ENCODE peak calls at places on chromosomes 7 and 10, in ten cellular contexts. One of them, this sample, is unnamed.

GRCh38 chr10:106815427-106816043 is 349.0 kb downstream of the SORCS1 start:
- ATAC-seq in stimulated activated naive CD8-positive, alpha-beta T cell treated with anti-CD3 and anti-CD28 coated beads, Interleukin-15, Interleukin-2, amounts not matched to agents 100 U/mL and 50 U/mL, for 24 hours: no peak
- ATAC-seq in foreskin keratinocyte: no peak
- ATAC-seq in activated T-cell treated with anti-CD3 and anti-CD28 coated beads, Interleukin-2, amount 50 U/mL, for 72 hours: no peak
- ATAC-seq in upper lobe of left lung: no peak
- ATAC-seq in left cardiac atrium: no peak
- ATAC-seq in A549: no peak
- ATAC-seq in mucosa of descending colon: no peak
- ATAC-seq in psoas muscle: no peak
- ATAC-seq in gastroesophageal sphincter: no peak
- ATAC-seq in this sample: no peak

GRCh38 chr7:20352573-20353304 is 22.0 kb downstream of the ITGB8 start:
- ATAC-seq in stimulated activated naive CD8-positive, alpha-beta T cell treated with anti-CD3 and anti-CD28 coated beads, Interleukin-15, Interleukin-2, amounts not matched to agents 100 U/mL and 50 U/mL, for 24 hours: no peak
- ATAC-seq in foreskin keratinocyte: peak; percentile 95
- ATAC-seq in activated T-cell treated with anti-CD3 and anti-CD28 coated beads, Interleukin-2, amount 50 U/mL, for 72 hours: no peak
- ATAC-seq in upper lobe of left lung: no peak
- ATAC-seq in left cardiac atrium: peak; percentile 23
- ATAC-seq in A549: peak; percentile 98
- ATAC-seq in mucosa of descending colon: peak; percentile 66
- ATAC-seq in psoas muscle: no peak
- ATAC-seq in gastroesophageal sphincter: peak; percentile 25
- ATAC-seq in this sample: no peak

GRCh38 chr7:117152213-117153007 is 170.4 kb downstream of the WNT2 start:
- ATAC-seq in stimulated activated naive CD8-positive, alpha-beta T cell treated with anti-CD3 and anti-CD28 coated beads, Interleukin-15, Interleukin-2, amounts not matched to agents 100 U/mL and 50 U/mL, for 24 hours: no peak
- ATAC-seq in foreskin keratinocyte: no peak
- ATAC-seq in activated T-cell treated with anti-CD3 and anti-CD28 coated beads, Interleukin-2, amount 50 U/mL, for 72 hours: no peak
- ATAC-seq in upper lobe of left lung: no peak
- ATAC-seq in left cardiac atrium: peak; percentile 80
- ATAC-seq in A549: no peak
- ATAC-seq in mucosa of descending colon: no peak
- ATAC-seq in psoas muscle: peak; percentile 73
- ATAC-seq in gastroesophageal sphincter: no peak
- ATAC-seq in this sample: no peak

GRCh38 chr10:77887631-77888355 is 38.8 kb downstream of the DLG5 start:
- ATAC-seq in stimulated activated naive CD8-positive, alpha-beta T cell treated with anti-CD3 and anti-CD28 coated beads, Interleukin-15, Interleukin-2, amounts not matched to agents 100 U/mL and 50 U/mL, for 24 hours: no peak
- ATAC-seq in foreskin keratinocyte: no peak
- ATAC-seq in activated T-cell treated with anti-CD3 and anti-CD28 coated beads, Interleukin-2, amount 50 U/mL, for 72 hours: no peak
- ATAC-seq in upper lobe of left lung: no peak
- ATAC-seq in left cardiac atrium: no peak
- ATAC-seq in A549: no peak
- ATAC-seq in mucosa of descending colon: peak; percentile 17
- ATAC-seq in psoas muscle: no peak
- ATAC-seq in gastroesophageal sphincter: peak; percentile 58
- ATAC-seq in this sample: no peak

GRCh38 chr7:139682136-139683013 is 95.4 kb downstream of the HIPK2 start:
- ATAC-seq in stimulated activated naive CD8-positive, alpha-beta T cell treated with anti-CD3 and anti-CD28 coated beads, Interleukin-15, Interleukin-2, amounts not matched to agents 100 U/mL and 50 U/mL, for 24 hours: peak; percentile 83
- ATAC-seq in foreskin keratinocyte: peak; percentile 87
- ATAC-seq in activated T-cell treated with anti-CD3 and anti-CD28 coated beads, Interleukin-2, amount 50 U/mL, for 72 hours: peak; percentile 80
- ATAC-seq in upper lobe of left lung: peak; percentile 50
- ATAC-seq in left cardiac atrium: peak; percentile 20
- ATAC-seq in A549: peak; percentile 52
- ATAC-seq in mucosa of descending colon: peak; percentile 43
- ATAC-seq in psoas muscle: peak; percentile 22
- ATAC-seq in gastroesophageal sphincter: no peak
- ATAC-seq in this sample: peak; percentile 72

GRCh38 chr10:111410740-111411139 is 333.9 kb downstream of the ADRA2A start:
- ATAC-seq in stimulated activated naive CD8-positive, alpha-beta T cell treated with anti-CD3 and anti-CD28 coated beads, Interleukin-15, Interleukin-2, amounts not matched to agents 100 U/mL and 50 U/mL, for 24 hours: no peak
- ATAC-seq in foreskin keratinocyte: peak; percentile 99
- ATAC-seq in activated T-cell treated with anti-CD3 and anti-CD28 coated beads, Interleukin-2, amount 50 U/mL, for 72 hours: no peak
- ATAC-seq in upper lobe of left lung: no peak
- ATAC-seq in left cardiac atrium: no peak
- ATAC-seq in A549: no peak
- ATAC-seq in mucosa of descending colon: no peak
- ATAC-seq in psoas muscle: no peak
- ATAC-seq in gastroesophageal sphincter: no peak
- ATAC-seq in this sample: no peak

GRCh38 chr10:118102116-118102515 is 55.4 kb upstream of the RAB11FIP2 start:
- ATAC-seq in stimulated activated naive CD8-positive, alpha-beta T cell treated with anti-CD3 and anti-CD28 coated beads, Interleukin-15, Interleukin-2, amounts not matched to agents 100 U/mL and 50 U/mL, for 24 hours: no peak
- ATAC-seq in foreskin keratinocyte: no peak
- ATAC-seq in activated T-cell treated with anti-CD3 and anti-CD28 coated beads, Interleukin-2, amount 50 U/mL, for 72 hours: no peak
- ATAC-seq in upper lobe of left lung: no peak
- ATAC-seq in left cardiac atrium: no peak
- ATAC-seq in A549: no peak
- ATAC-seq in mucosa of descending colon: no peak
- ATAC-seq in psoas muscle: no peak
- ATAC-seq in gastroesophageal sphincter: no peak
- ATAC-seq in this sample: no peak

GRCh38 chr10:75782463-75783248 is 351.2 kb downstream of the LRMDA start:
- ATAC-seq in stimulated activated naive CD8-positive, alpha-beta T cell treated with anti-CD3 and anti-CD28 coated beads, Interleukin-15, Interleukin-2, amounts not matched to agents 100 U/mL and 50 U/mL, for 24 hours: no peak
- ATAC-seq in foreskin keratinocyte: no peak
- ATAC-seq in activated T-cell treated with anti-CD3 and anti-CD28 coated beads, Interleukin-2, amount 50 U/mL, for 72 hours: no peak
- ATAC-seq in upper lobe of left lung: no peak
- ATAC-seq in left cardiac atrium: no peak
- ATAC-seq in A549: no peak
- ATAC-seq in mucosa of descending colon: no peak
- ATAC-seq in psoas muscle: no peak
- ATAC-seq in gastroesophageal sphincter: no peak
- ATAC-seq in this sample: no peak

GRCh38 chr10:110044681-110045080 is 36.9 kb downstream of the ADD3 start:
- ATAC-seq in stimulated activated naive CD8-positive, alpha-beta T cell treated with anti-CD3 and anti-CD28 coated beads, Interleukin-15, Interleukin-2, amounts not matched to agents 100 U/mL and 50 U/mL, for 24 hours: no peak
- ATAC-seq in foreskin keratinocyte: no peak
- ATAC-seq in activated T-cell treated with anti-CD3 and anti-CD28 coated beads, Interleukin-2, amount 50 U/mL, for 72 hours: no peak
- ATAC-seq in upper lobe of left lung: no peak
- ATAC-seq in left cardiac atrium: no peak
- ATAC-seq in A549: no peak
- ATAC-seq in mucosa of descending colon: no peak
- ATAC-seq in psoas muscle: no peak
- ATAC-seq in gastroesophageal sphincter: no peak
- ATAC-seq in this sample: no peak

GRCh38 chr10:103716206-103717160 is 138.9 kb downstream of the SH3PXD2A start:
- ATAC-seq in stimulated activated naive CD8-positive, alpha-beta T cell treated with anti-CD3 and anti-CD28 coated beads, Interleukin-15, Interleukin-2, amounts not matched to agents 100 U/mL and 50 U/mL, for 24 hours: no peak
- ATAC-seq in foreskin keratinocyte: peak; percentile 47
- ATAC-seq in activated T-cell treated with anti-CD3 and anti-CD28 coated beads, Interleukin-2, amount 50 U/mL, for 72 hours: no peak
- ATAC-seq in upper lobe of left lung: no peak
- ATAC-seq in left cardiac atrium: no peak
- ATAC-seq in A549: no peak
- ATAC-seq in mucosa of descending colon: peak; percentile 76
- ATAC-seq in psoas muscle: no peak
- ATAC-seq in gastroesophageal sphincter: no peak
- ATAC-seq in this sample: no peak

GRCh38 chr7:124667312-124667711 is 98.3 kb downstream of the GPR37 start:
- ATAC-seq in stimulated activated naive CD8-positive, alpha-beta T cell treated with anti-CD3 and anti-CD28 coated beads, Interleukin-15, Interleukin-2, amounts not matched to agents 100 U/mL and 50 U/mL, for 24 hours: no peak
- ATAC-seq in foreskin keratinocyte: no peak
- ATAC-seq in activated T-cell treated with anti-CD3 and anti-CD28 coated beads, Interleukin-2, amount 50 U/mL, for 72 hours: no peak
- ATAC-seq in upper lobe of left lung: no peak
- ATAC-seq in left cardiac atrium: no peak
- ATAC-seq in A549: no peak
- ATAC-seq in mucosa of descending colon: no peak
- ATAC-seq in psoas muscle: peak; percentile 42
- ATAC-seq in gastroesophageal sphincter: no peak
- ATAC-seq in this sample: no peak

GRCh38 chr7:80659120-80660055 is 20.9 kb downstream of the CD36 start:
- ATAC-seq in stimulated activated naive CD8-positive, alpha-beta T cell treated with anti-CD3 and anti-CD28 coated beads, Interleukin-15, Interleukin-2, amounts not matched to agents 100 U/mL and 50 U/mL, for 24 hours: no peak
- ATAC-seq in foreskin keratinocyte: no peak
- ATAC-seq in activated T-cell treated with anti-CD3 and anti-CD28 coated beads, Interleukin-2, amount 50 U/mL, for 72 hours: no peak
- ATAC-seq in upper lobe of left lung: no peak
- ATAC-seq in left cardiac atrium: peak; percentile 35
- ATAC-seq in A549: peak; percentile 47
- ATAC-seq in mucosa of descending colon: peak; percentile 34
- ATAC-seq in psoas muscle: peak; percentile 52
- ATAC-seq in gastroesophageal sphincter: no peak
- ATAC-seq in this sample: no peak

GRCh38 chr7:131529179-131529578 is 27.2 kb downstream of the PODXL start:
- ATAC-seq in stimulated activated naive CD8-positive, alpha-beta T cell treated with anti-CD3 and anti-CD28 coated beads, Interleukin-15, Interleukin-2, amounts not matched to agents 100 U/mL and 50 U/mL, for 24 hours: no peak
- ATAC-seq in foreskin keratinocyte: no peak
- ATAC-seq in activated T-cell treated with anti-CD3 and anti-CD28 coated beads, Interleukin-2, amount 50 U/mL, for 72 hours: no peak
- ATAC-seq in upper lobe of left lung: no peak
- ATAC-seq in left cardiac atrium: no peak
- ATAC-seq in A549: no peak
- ATAC-seq in mucosa of descending colon: no peak
- ATAC-seq in psoas muscle: no peak
- ATAC-seq in gastroesophageal sphincter: no peak
- ATAC-seq in this sample: no peak

GRCh38 chr10:28375399-28376354 is 72.8 kb upstream of the MPP7 start:
- ATAC-seq in stimulated activated naive CD8-positive, alpha-beta T cell treated with anti-CD3 and anti-CD28 coated beads, Interleukin-15, Interleukin-2, amounts not matched to agents 100 U/mL and 50 U/mL, for 24 hours: no peak
- ATAC-seq in foreskin keratinocyte: peak; percentile 81
- ATAC-seq in activated T-cell treated with anti-CD3 and anti-CD28 coated beads, Interleukin-2, amount 50 U/mL, for 72 hours: no peak
- ATAC-seq in upper lobe of left lung: peak; percentile 66
- ATAC-seq in left cardiac atrium: peak; percentile 50
- ATAC-seq in A549: peak; percentile 75
- ATAC-seq in mucosa of descending colon: peak; percentile 97
- ATAC-seq in psoas muscle: no peak
- ATAC-seq in gastroesophageal sphincter: no peak
- ATAC-seq in this sample: no peak

GRCh38 chr7:123916240-123916724 is 8.8 kb upstream of the SPAM1 start:
- ATAC-seq in stimulated activated naive CD8-positive, alpha-beta T cell treated with anti-CD3 and anti-CD28 coated beads, Interleukin-15, Interleukin-2, amounts not matched to agents 100 U/mL and 50 U/mL, for 24 hours: no peak
- ATAC-seq in foreskin keratinocyte: peak; percentile 70
- ATAC-seq in activated T-cell treated with anti-CD3 and anti-CD28 coated beads, Interleukin-2, amount 50 U/mL, for 72 hours: no peak
- ATAC-seq in upper lobe of left lung: no peak
- ATAC-seq in left cardiac atrium: no peak
- ATAC-seq in A549: peak; percentile 62
- ATAC-seq in mucosa of descending colon: peak; percentile 97
- ATAC-seq in psoas muscle: no peak
- ATAC-seq in gastroesophageal sphincter: no peak
- ATAC-seq in this sample: no peak

GRCh38 chr7:143390098-143390772 is 9.1 kb downstream of the ZYX start:
- ATAC-seq in stimulated activated naive CD8-positive, alpha-beta T cell treated with anti-CD3 and anti-CD28 coated beads, Interleukin-15, Interleukin-2, amounts not matched to agents 100 U/mL and 50 U/mL, for 24 hours: no peak
- ATAC-seq in foreskin keratinocyte: no peak
- ATAC-seq in activated T-cell treated with anti-CD3 and anti-CD28 coated beads, Interleukin-2, amount 50 U/mL, for 72 hours: no peak
- ATAC-seq in upper lobe of left lung: no peak
- ATAC-seq in left cardiac atrium: no peak
- ATAC-seq in A549: no peak
- ATAC-seq in mucosa of descending colon: no peak
- ATAC-seq in psoas muscle: no peak
- ATAC-seq in gastroesophageal sphincter: no peak
- ATAC-seq in this sample: no peak

GRCh38 chr10:16948335-16948734 is 131.1 kb upstream of the RSU1 start:
- ATAC-seq in stimulated activated naive CD8-positive, alpha-beta T cell treated with anti-CD3 and anti-CD28 coated beads, Interleukin-15, Interleukin-2, amounts not matched to agents 100 U/mL and 50 U/mL, for 24 hours: no peak
- ATAC-seq in foreskin keratinocyte: no peak
- ATAC-seq in activated T-cell treated with anti-CD3 and anti-CD28 coated beads, Interleukin-2, amount 50 U/mL, for 72 hours: no peak
- ATAC-seq in upper lobe of left lung: no peak
- ATAC-seq in left cardiac atrium: no peak
- ATAC-seq in A549: no peak
- ATAC-seq in mucosa of descending colon: no peak
- ATAC-seq in psoas muscle: no peak
- ATAC-seq in gastroesophageal sphincter: no peak
- ATAC-seq in this sample: no peak

GRCh38 chr10:118272090-118272775 is 69.9 kb downstream of the FAM204A start:
- ATAC-seq in stimulated activated naive CD8-positive, alpha-beta T cell treated with anti-CD3 and anti-CD28 coated beads, Interleukin-15, Interleukin-2, amounts not matched to agents 100 U/mL and 50 U/mL, for 24 hours: no peak
- ATAC-seq in foreskin keratinocyte: no peak
- ATAC-seq in activated T-cell treated with anti-CD3 and anti-CD28 coated beads, Interleukin-2, amount 50 U/mL, for 72 hours: no peak
- ATAC-seq in upper lobe of left lung: no peak
- ATAC-seq in left cardiac atrium: no peak
- ATAC-seq in A549: no peak
- ATAC-seq in mucosa of descending colon: no peak
- ATAC-seq in psoas muscle: no peak
- ATAC-seq in gastroesophageal sphincter: peak; percentile 37
- ATAC-seq in this sample: no peak

GRCh38 chr10:89591796-89592271 is 53.2 kb downstream of the PANK1 start:
- ATAC-seq in stimulated activated naive CD8-positive, alpha-beta T cell treated with anti-CD3 and anti-CD28 coated beads, Interleukin-15, Interleukin-2, amounts not matched to agents 100 U/mL and 50 U/mL, for 24 hours: no peak
- ATAC-seq in foreskin keratinocyte: no peak
- ATAC-seq in activated T-cell treated with anti-CD3 and anti-CD28 coated beads, Interleukin-2, amount 50 U/mL, for 72 hours: no peak
- ATAC-seq in upper lobe of left lung: peak; percentile 86
- ATAC-seq in left cardiac atrium: peak; percentile 90
- ATAC-seq in A549: no peak
- ATAC-seq in mucosa of descending colon: no peak
- ATAC-seq in psoas muscle: peak; percentile 64
- ATAC-seq in gastroesophageal sphincter: peak; percentile 55
- ATAC-seq in this sample: no peak

GRCh38 chr10:101829561-101830315 is 11.5 kb upstream of the OGA start:
- ATAC-seq in stimulated activated naive CD8-positive, alpha-beta T cell treated with anti-CD3 and anti-CD28 coated beads, Interleukin-15, Interleukin-2, amounts not matched to agents 100 U/mL and 50 U/mL, for 24 hours: peak; percentile 0
- ATAC-seq in foreskin keratinocyte: peak; percentile 17
- ATAC-seq in activated T-cell treated with anti-CD3 and anti-CD28 coated beads, Interleukin-2, amount 50 U/mL, for 72 hours: peak; percentile 33
- ATAC-seq in upper lobe of left lung: no peak
- ATAC-seq in left cardiac atrium: peak; percentile 16
- ATAC-seq in A549: no peak
- ATAC-seq in mucosa of descending colon: peak; percentile 12
- ATAC-seq in psoas muscle: no peak
- ATAC-seq in gastroesophageal sphincter: no peak
- ATAC-seq in this sample: peak; percentile 65

GRCh38 chr7:49112222-49112621 is 187.9 kb downstream of the CDC14C start:
- ATAC-seq in stimulated activated naive CD8-positive, alpha-beta T cell treated with anti-CD3 and anti-CD28 coated beads, Interleukin-15, Interleukin-2, amounts not matched to agents 100 U/mL and 50 U/mL, for 24 hours: no peak
- ATAC-seq in foreskin keratinocyte: no peak
- ATAC-seq in activated T-cell treated with anti-CD3 and anti-CD28 coated beads, Interleukin-2, amount 50 U/mL, for 72 hours: no peak
- ATAC-seq in upper lobe of left lung: no peak
- ATAC-seq in left cardiac atrium: no peak
- ATAC-seq in A549: no peak
- ATAC-seq in mucosa of descending colon: no peak
- ATAC-seq in psoas muscle: no peak
- ATAC-seq in gastroesophageal sphincter: no peak
- ATAC-seq in this sample: peak; percentile 47

GRCh38 chr7:22565315-22565811 is 65.4 kb upstream of the STEAP1B start:
- ATAC-seq in stimulated activated naive CD8-positive, alpha-beta T cell treated with anti-CD3 and anti-CD28 coated beads, Interleukin-15, Interleukin-2, amounts not matched to agents 100 U/mL and 50 U/mL, for 24 hours: peak; percentile 25
- ATAC-seq in foreskin keratinocyte: peak; percentile 74
- ATAC-seq in activated T-cell treated with anti-CD3 and anti-CD28 coated beads, Interleukin-2, amount 50 U/mL, for 72 hours: no peak
- ATAC-seq in upper lobe of left lung: no peak
- ATAC-seq in left cardiac atrium: no peak
- ATAC-seq in A549: no peak
- ATAC-seq in mucosa of descending colon: peak; percentile 30
- ATAC-seq in psoas muscle: no peak
- ATAC-seq in gastroesophageal sphincter: no peak
- ATAC-seq in this sample: peak; percentile 78

GRCh38 chr7:113405296-113406056 is 287.1 kb upstream of the SMIM30 start:
- ATAC-seq in stimulated activated naive CD8-positive, alpha-beta T cell treated with anti-CD3 and anti-CD28 coated beads, Interleukin-15, Interleukin-2, amounts not matched to agents 100 U/mL and 50 U/mL, for 24 hours: no peak
- ATAC-seq in foreskin keratinocyte: no peak
- ATAC-seq in activated T-cell treated with anti-CD3 and anti-CD28 coated beads, Interleukin-2, amount 50 U/mL, for 72 hours: no peak
- ATAC-seq in upper lobe of left lung: no peak
- ATAC-seq in left cardiac atrium: no peak
- ATAC-seq in A549: no peak
- ATAC-seq in mucosa of descending colon: no peak
- ATAC-seq in psoas muscle: no peak
- ATAC-seq in gastroesophageal sphincter: no peak
- ATAC-seq in this sample: no peak

GRCh38 chr7:125516194-125516593 is 586.6 kb upstream of the POT1 start:
- ATAC-seq in stimulated activated naive CD8-positive, alpha-beta T cell treated with anti-CD3 and anti-CD28 coated beads, Interleukin-15, Interleukin-2, amounts not matched to agents 100 U/mL and 50 U/mL, for 24 hours: no peak
- ATAC-seq in foreskin keratinocyte: no peak
- ATAC-seq in activated T-cell treated with anti-CD3 and anti-CD28 coated beads, Interleukin-2, amount 50 U/mL, for 72 hours: no peak
- ATAC-seq in upper lobe of left lung: no peak
- ATAC-seq in left cardiac atrium: no peak
- ATAC-seq in A549: no peak
- ATAC-seq in mucosa of descending colon: no peak
- ATAC-seq in psoas muscle: no peak
- ATAC-seq in gastroesophageal sphincter: no peak
- ATAC-seq in this sample: no peak

GRCh38 chr10:7501157-7501556 is 90.3 kb upstream of the SFMBT2 start:
- ATAC-seq in stimulated activated naive CD8-positive, alpha-beta T cell treated with anti-CD3 and anti-CD28 coated beads, Interleukin-15, Interleukin-2, amounts not matched to agents 100 U/mL and 50 U/mL, for 24 hours: peak; percentile 55
- ATAC-seq in foreskin keratinocyte: no peak
- ATAC-seq in activated T-cell treated with anti-CD3 and anti-CD28 coated beads, Interleukin-2, amount 50 U/mL, for 72 hours: peak; percentile 32
- ATAC-seq in upper lobe of left lung: no peak
- ATAC-seq in left cardiac atrium: no peak
- ATAC-seq in A549: no peak
- ATAC-seq in mucosa of descending colon: peak; percentile 15
- ATAC-seq in psoas muscle: no peak
- ATAC-seq in gastroesophageal sphincter: no peak
- ATAC-seq in this sample: no peak

GRCh38 chr7:155517969-155518368 is 28.4 kb downstream of the CNPY1 start:
- ATAC-seq in stimulated activated naive CD8-positive, alpha-beta T cell treated with anti-CD3 and anti-CD28 coated beads, Interleukin-15, Interleukin-2, amounts not matched to agents 100 U/mL and 50 U/mL, for 24 hours: no peak
- ATAC-seq in foreskin keratinocyte: no peak
- ATAC-seq in activated T-cell treated with anti-CD3 and anti-CD28 coated beads, Interleukin-2, amount 50 U/mL, for 72 hours: no peak
- ATAC-seq in upper lobe of left lung: no peak
- ATAC-seq in left cardiac atrium: no peak
- ATAC-seq in A549: no peak
- ATAC-seq in mucosa of descending colon: no peak
- ATAC-seq in psoas muscle: no peak
- ATAC-seq in gastroesophageal sphincter: no peak
- ATAC-seq in this sample: no peak

GRCh38 chr7:159042639-159043101 is 102.0 kb downstream of the VIPR2 start:
- ATAC-seq in stimulated activated naive CD8-positive, alpha-beta T cell treated with anti-CD3 and anti-CD28 coated beads, Interleukin-15, Interleukin-2, amounts not matched to agents 100 U/mL and 50 U/mL, for 24 hours: no peak
- ATAC-seq in foreskin keratinocyte: no peak
- ATAC-seq in activated T-cell treated with anti-CD3 and anti-CD28 coated beads, Interleukin-2, amount 50 U/mL, for 72 hours: no peak
- ATAC-seq in upper lobe of left lung: peak; percentile 20
- ATAC-seq in left cardiac atrium: peak; percentile 72
- ATAC-seq in A549: no peak
- ATAC-seq in mucosa of descending colon: peak; percentile 17
- ATAC-seq in psoas muscle: no peak
- ATAC-seq in gastroesophageal sphincter: peak; percentile 83
- ATAC-seq in this sample: peak; percentile 32

GRCh38 chr7:96786261-96786997 is 76.8 kb upstream of the SEM1 start:
- ATAC-seq in stimulated activated naive CD8-positive, alpha-beta T cell treated with anti-CD3 and anti-CD28 coated beads, Interleukin-15, Interleukin-2, amounts not matched to agents 100 U/mL and 50 U/mL, for 24 hours: no peak
- ATAC-seq in foreskin keratinocyte: peak; percentile 89
- ATAC-seq in activated T-cell treated with anti-CD3 and anti-CD28 coated beads, Interleukin-2, amount 50 U/mL, for 72 hours: no peak
- ATAC-seq in upper lobe of left lung: no peak
- ATAC-seq in left cardiac atrium: peak; percentile 30
- ATAC-seq in A549: no peak
- ATAC-seq in mucosa of descending colon: no peak
- ATAC-seq in psoas muscle: no peak
- ATAC-seq in gastroesophageal sphincter: no peak
- ATAC-seq in this sample: no peak